ENCODE peak calls at places on chromosomes 12 and 14, in six cellular contexts. M is head of caudate nucleus; O is anterior cingulate cortex; T is effector memory CD8-positive, alpha-beta T cell; V is neural crest cell; K is activated T-cell treated with anti-CD3 and anti-CD28 coated beads for 1 hour. H is an unnamed sample.

GRCh38 chr14:36426113-36426512 is 93.9 kb downstream of the NKX2-1 start:
- DNase-seq in M (no peak), O (no peak), T (no peak), V (no peak), K (no peak), H (no peak)

GRCh38 chr12:68538722-68539614 is 71.7 kb upstream of the RAP1B start:
- DNase-seq in M (no peak), O (no peak), T (peak), V (no peak), K (peak), H (no peak)

GRCh38 chr14:85195872-85196477 is 334.0 kb upstream of the FLRT2 start:
- DNase-seq in M (no peak), O (no peak), T (no peak), V (no peak), K (no peak), H (no peak)

GRCh38 chr12:77861317-77861716 is 30.6 kb downstream of the NAV3 start:
- DNase-seq in M (no peak), O (no peak), T (no peak), V (no peak), K (no peak), H (no peak)

GRCh38 chr12:51021694-51022093 is 4.5 kb downstream of the SLC11A2 start:
- DNase-seq in M (no peak), O (no peak), T (no peak), V (no peak), K (no peak), H (no peak)

GRCh38 chr14:41913398-41913797 is 306.7 kb downstream of the LRFN5 start:
- DNase-seq in M (no peak), O (no peak), T (no peak), V (no peak), K (no peak), H (no peak)

GRCh38 chr14:60657609-60657983 is 8.3 kb upstream of the SIX1 start:
- DNase-seq in M (no peak), O (no peak), T (no peak), V (no peak), K (no peak), H (no peak)

GRCh38 chr12:105342464-105342863 is 12.0 kb downstream of the C12orf75 start:
- DNase-seq in M (no peak), O (no peak), T (no peak), V (no peak), K (no peak), H (no peak)

GRCh38 chr14:36502558-36503508 is 17.2 kb downstream of the NKX2-1 start:
- DNase-seq in M (no peak), O (no peak), T (no peak), V (no peak), K (no peak), H (no peak)

GRCh38 chr14:103830511-103831270 is 16.7 kb downstream of the PPP1R13B start:
- DNase-seq in M (no peak), O (no peak), T (no peak), V (no peak), K (no peak), H (no peak)

GRCh38 chr12:75526655-75527511 is 15.5 kb upstream of the KRR1 start:
- DNase-seq in M (no peak), O (no peak), T (peak), V (peak), K (no peak), H (no peak)

GRCh38 chr12:92470608-92471021 is 232.2 kb upstream of the PLEKHG7 start:
- DNase-seq in M (no peak), O (no peak), T (no peak), V (no peak), K (no peak), H (no peak)

GRCh38 chr12:684416-684815 is 21.2 kb upstream of the NINJ2 start:
- DNase-seq in M (no peak), O (no peak), T (no peak), V (no peak), K (no peak), H (no peak)

GRCh38 chr12:28578833-28579252 is 388.6 kb downstream of the CCDC91 start:
- DNase-seq in M (no peak), O (no peak), T (no peak), V (no peak), K (no peak), H (no peak)

GRCh38 chr14:61466249-61466904 is 145.0 kb downstream of the PRKCH start:
- DNase-seq in M (no peak), O (no peak), T (no peak), V (no peak), K (no peak), H (no peak)

GRCh38 chr12:124647316-124647715 is 79.9 kb upstream of the NCOR2 start:
- DNase-seq in M (no peak), O (no peak), T (no peak), V (no peak), K (no peak), H (no peak)

GRCh38 chr14:94654071-94654974 is 42.1 kb downstream of the SERPINA3 start:
- DNase-seq in M (no peak), O (no peak), T (no peak), V (no peak), K (no peak), H (no peak)

GRCh38 chr14:33862261-33862802 is 88.5 kb downstream of the EGLN3 start:
- DNase-seq in M (no peak), O (no peak), T (no peak), V (no peak), K (no peak), H (no peak)

GRCh38 chr12:26740991-26741390 is 92.0 kb downstream of the ITPR2 start:
- DNase-seq in M (no peak), O (no peak), T (no peak), V (no peak), K (no peak), H (no peak)

GRCh38 chr12:127677537-127678131 is 589.3 kb upstream of the TMEM132C start:
- DNase-seq in M (peak), O (peak), T (peak), V (peak), K (peak), H (peak)

GRCh38 chr14:73784065-73784987 is 67.3 kb upstream of the PTGR2 start:
- DNase-seq in M (no peak), O (no peak), T (no peak), V (no peak), K (no peak), H (no peak)

GRCh38 chr12:44457465-44457864 is 418.6 kb downstream of the NELL2 start:
- DNase-seq in M (no peak), O (no peak), T (no peak), V (no peak), K (no peak), H (no peak)

GRCh38 chr14:90518075-90518940 is 121.5 kb downstream of the CALM1 start:
- DNase-seq in M (no peak), O (no peak), T (no peak), V (no peak), K (no peak), H (no peak)

GRCh38 chr14:71380271-71380670 is 473.0 kb downstream of the PCNX1 start:
- DNase-seq in M (no peak), O (no peak), T (no peak), V (no peak), K (no peak), H (no peak)

GRCh38 chr12:46585854-46586621 is 213.5 kb upstream of the SLC38A2 start:
- DNase-seq in M (no peak), O (no peak), T (peak), V (peak), K (peak), H (no peak)

GRCh38 chr12:130026608-130027176 is 122.9 kb upstream of the TMEM132D start:
- DNase-seq in M (peak), O (peak), T (no peak), V (peak), K (peak), H (no peak)

GRCh38 chr14:76500011-76500410 is 124.1 kb downstream of the ESRRB start:
- DNase-seq in M (no peak), O (no peak), T (no peak), V (no peak), K (no peak), H (no peak)

GRCh38 chr12:115810580-115810979 is 466.9 kb downstream of the MED13L start:
- DNase-seq in M (no peak), O (no peak), T (no peak), V (no peak), K (no peak), H (no peak)

GRCh38 chr12:116532986-116533342 is 26.2 kb upstream of the MAP1LC3B2 start:
- DNase-seq in M (no peak), O (no peak), T (no peak), V (no peak), K (no peak), H (no peak)

GRCh38 chr14:49582211-49582977 is 3.8 kb downstream of the RPS29 start:
- DNase-seq in M (no peak), O (no peak), T (no peak), V (no peak), K (no peak), H (no peak)

GRCh38 chr12:64735447-64735846 is 23.8 kb downstream of the GNS start:
- DNase-seq in M (no peak), O (no peak), T (no peak), V (no peak), K (no peak), H (no peak)

GRCh38 chr14:92505826-92506225 is 7.8 kb upstream of the RIN3 start:
- DNase-seq in M (no peak), O (no peak), T (no peak), V (no peak), K (no peak), H (no peak)

GRCh38 chr14:60646202-60646886 is 2.9 kb downstream of the SIX1 start:
- DNase-seq in M (no peak), O (no peak), T (no peak), V (no peak), K (no peak), H (no peak)

GRCh38 chr14:99572173-99572999 is 31.6 kb downstream of the CCDC85C start:
- DNase-seq in M (no peak), O (no peak), T (no peak), V (no peak), K (no peak), H (no peak)

GRCh38 chr12:108565976-108566375 is 3.6 kb downstream of the ISCU start:
- DNase-seq in M (peak), O (no peak), T (no peak), V (no peak), K (peak), H (no peak)

GRCh38 chr12:122449317-122449716 is 26.8 kb upstream of the CLIP1 start:
- DNase-seq in M (no peak), O (no peak), T (no peak), V (no peak), K (no peak), H (no peak)

H was measured in hippocampal formation.